ENCODE peak calls at places on chromosomes 5 and 9, in six cellular contexts. V, A, X, T, P and W are unnamed samples.

GRCh38 chr9:127721391-127721821 is 5.5 kb downstream of the TTC16 start:
- DNase-seq in A (peak), X (no peak), V (no peak), P (no peak), T (no peak), W (no peak)

GRCh38 chr9:98375138-98375726 is 119.8 kb upstream of the TBC1D2 start:
- DNase-seq in P (no peak), V (no peak), A (no peak), X (no peak), T (no peak), W (no peak)

GRCh38 chr9:98775831-98776441 is 20.4 kb downstream of the ANKS6 start:
- DNase-seq in T (peak), V (peak), P (peak), A (no peak), X (peak), W (peak)

GRCh38 chr9:117092582-117092981 is 322.3 kb downstream of the ASTN2 start:
- DNase-seq in A (no peak), P (no peak), T (no peak), X (no peak), V (no peak), W (no peak)

GRCh38 chr9:109101810-109102209 is 17.9 kb downstream of the TMEM245 start:
- DNase-seq in A (no peak), P (no peak), T (no peak), X (peak), V (peak), W (peak)

GRCh38 chr5:8457187-8458037 is 588.5 kb downstream of the MTRR start:
- DNase-seq in P (peak), X (peak), T (peak), A (peak), V (peak), W (peak)

GRCh38 chr9:1982074-1982473 is 33.1 kb upstream of the SMARCA2 start:
- DNase-seq in T (no peak), A (no peak), X (no peak), V (peak), P (no peak), W (no peak)

GRCh38 chr9:134770972-134771971 is 109.3 kb upstream of the FCN2 start:
- DNase-seq in X (peak), V (no peak), A (no peak), P (no peak), T (no peak), W (peak)

GRCh38 chr9:69919461-69920061 is 98.9 kb downstream of the CFAP95 start:
- DNase-seq in P (peak), A (no peak), X (peak), T (peak), V (no peak), W (peak)

GRCh38 chr9:93304574-93305496 is 120.9 kb downstream of the WNK2 start:
- DNase-seq in V (no peak), T (no peak), A (peak), X (peak), P (peak), W (no peak)

GRCh38 chr5:112772095-112772494 is 34.4 kb downstream of the APC start:
- DNase-seq in V (no peak), X (no peak), T (no peak), P (no peak), A (no peak), W (no peak)

GRCh38 chr5:62600560-62601252 is 22.1 kb downstream of the LRRC70 start:
- DNase-seq in T (no peak), A (no peak), P (no peak), X (no peak), V (no peak), W (no peak)
- TF ChIP-seq CTCF in T (no peak), A (no peak), P (no peak), X (no peak), V (no peak), W (no peak)

GRCh38 chr9:90420714-90421513 is 221.7 kb downstream of the DIRAS2 start:
- DNase-seq in X (no peak), V (no peak), T (no peak), A (no peak), P (no peak), W (no peak)

GRCh38 chr9:90421786-90422185 is 220.8 kb downstream of the DIRAS2 start:
- DNase-seq in V (no peak), P (no peak), A (no peak), T (no peak), X (no peak), W (no peak)

GRCh38 chr9:90423661-90424193 is 218.9 kb downstream of the DIRAS2 start:
- DNase-seq in V (no peak), P (no peak), X (no peak), T (no peak), A (no peak), W (no peak)

GRCh38 chr9:90420211-90420610 is 222.4 kb downstream of the DIRAS2 start:
- DNase-seq in P (no peak), X (no peak), A (no peak), V (no peak), T (no peak), W (no peak)
- TF ChIP-seq CTCF in P (no peak), X (no peak), A (no peak), V (no peak), T (no peak), W (no peak)

DNA sequence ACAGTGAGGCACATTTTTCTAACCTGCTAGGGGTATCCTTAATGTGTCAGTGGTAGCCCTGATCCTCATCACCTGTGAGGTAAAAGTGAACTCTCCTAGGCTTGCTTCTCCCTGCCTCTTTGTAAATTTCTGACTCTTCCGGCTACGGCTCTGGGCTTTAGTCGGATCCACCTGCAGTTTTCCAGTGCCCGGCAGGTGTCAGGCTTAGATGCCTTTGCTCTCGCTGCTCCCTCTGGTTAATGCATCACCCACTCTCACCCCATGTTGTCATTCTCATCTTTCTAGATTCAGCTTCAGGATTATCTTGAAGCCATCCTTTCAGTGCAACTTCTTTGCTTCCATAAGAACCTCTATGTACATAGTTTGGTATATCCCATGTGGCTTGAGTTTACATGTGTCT is 3.6 kb downstream of the CEP78 start:
- DNase-seq in P (no peak), T (no peak), X (no peak), V (no peak), A (no peak), W (no peak)
- TF ChIP-seq CTCF in P (no peak), T (no peak), X (no peak), V (no peak), A (peak), W (no peak)

DNA sequence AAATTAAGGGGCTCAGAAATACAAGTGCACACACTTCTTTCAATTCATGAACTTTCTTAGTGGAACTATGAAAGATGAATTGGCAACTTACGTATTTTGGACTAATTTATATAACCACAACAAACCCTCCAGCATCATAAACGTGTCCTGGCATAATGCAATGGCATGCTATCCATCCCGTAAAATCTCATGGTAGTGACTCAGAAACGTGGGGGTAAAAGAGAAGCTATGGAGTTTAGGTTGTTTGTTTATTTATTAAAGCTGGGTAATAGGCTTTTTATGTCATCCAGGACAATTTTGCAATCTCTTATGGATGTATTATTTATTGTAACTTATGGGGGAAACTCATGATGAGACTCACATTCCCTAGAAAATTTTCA is 106.3 kb downstream of the GDA start:
- DNase-seq in T (no peak), P (no peak), X (no peak), V (no peak), A (no peak), W (no peak)
- TF ChIP-seq CTCF in T (no peak), P (no peak), X (no peak), V (no peak), A (no peak), W (no peak)

GRCh38 chr9:111034146-111034545 is 4.1 kb downstream of the LPAR1 start:
- DNase-seq in X (no peak), T (no peak), V (no peak), A (no peak), P (no peak), W (no peak)

GRCh38 chr9:111034573-111035539 is 3.4 kb downstream of the LPAR1 start:
- DNase-seq in T (no peak), X (no peak), V (no peak), P (no peak), A (no peak), W (no peak)

GRCh38 chr9:111036946-111037743 is 1.1 kb downstream of the LPAR1 start:
- DNase-seq in A (no peak), T (no peak), P (no peak), X (no peak), V (no peak), W (peak)

GRCh38 chr9:111037744-111038335 is 430 bp downstream of the LPAR1 start:
- DNase-seq in P (peak), T (no peak), A (peak), X (peak), V (peak), W (peak)

DNA sequence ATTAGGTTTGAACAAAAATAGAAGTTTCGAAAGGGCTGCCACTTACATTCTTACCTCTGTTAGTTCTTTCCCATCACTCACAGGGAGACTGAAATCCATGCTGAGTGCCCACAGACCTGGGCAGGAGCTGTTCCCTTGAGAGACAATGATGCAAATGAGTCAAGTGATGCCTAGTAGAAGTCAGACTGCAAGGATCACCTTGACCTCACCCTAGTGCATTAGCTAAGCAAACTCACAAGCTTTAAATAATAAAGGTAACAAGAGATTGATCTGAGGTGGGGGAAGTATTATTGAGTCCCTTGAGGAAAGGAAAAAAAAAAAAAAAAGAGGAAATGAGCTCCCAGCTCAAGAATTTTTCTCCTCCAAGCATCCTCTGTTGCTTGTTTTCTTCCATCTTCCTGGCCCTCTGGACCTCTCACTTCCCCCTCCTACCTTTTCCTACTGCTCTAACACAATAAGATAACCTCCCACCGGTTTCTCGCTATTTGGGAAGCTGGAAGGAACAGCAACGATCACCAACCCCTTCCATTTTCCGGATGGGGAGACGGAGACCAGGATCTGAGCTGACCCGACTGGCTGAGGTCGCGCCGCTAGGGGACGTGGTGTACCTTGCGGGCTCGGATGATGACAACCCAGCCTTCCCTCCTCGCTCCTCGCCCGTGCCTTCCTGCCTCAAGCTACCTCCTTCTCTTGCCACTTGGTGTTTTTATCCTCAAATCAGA is 2.0 kb downstream of the LPAR1 start:
- DNase-seq in P (peak), V (no peak), X (no peak), A (peak), T (no peak), W (no peak)
- TF ChIP-seq CTCF in P (peak), V (peak), X (peak), A (peak), T (peak), W (no peak)

DNA sequence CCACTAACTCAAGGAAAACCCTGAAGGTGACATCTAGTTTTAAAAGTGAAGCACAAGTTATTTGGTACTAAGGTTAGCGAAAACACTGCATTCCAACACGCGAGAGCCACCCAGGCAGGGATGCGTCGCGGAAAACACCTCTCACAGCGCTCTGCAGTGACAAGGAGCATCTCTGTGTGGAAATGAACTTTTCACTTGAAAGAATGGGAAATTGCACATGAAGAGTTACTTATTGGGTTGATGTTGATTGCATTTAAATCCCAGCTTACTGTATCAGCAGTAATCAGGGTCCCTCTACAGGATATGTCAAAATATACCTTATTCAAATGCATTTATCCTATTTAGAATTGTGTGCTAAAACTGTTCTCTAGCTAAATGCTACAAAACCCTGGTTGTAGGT is 144.4 kb downstream of the BNC2 start:
- DNase-seq in T (no peak), A (no peak), V (no peak), X (no peak), P (no peak), W (no peak)
- TF ChIP-seq CTCF in T (peak), A (no peak), V (no peak), X (no peak), P (peak), W (no peak)

DNA sequence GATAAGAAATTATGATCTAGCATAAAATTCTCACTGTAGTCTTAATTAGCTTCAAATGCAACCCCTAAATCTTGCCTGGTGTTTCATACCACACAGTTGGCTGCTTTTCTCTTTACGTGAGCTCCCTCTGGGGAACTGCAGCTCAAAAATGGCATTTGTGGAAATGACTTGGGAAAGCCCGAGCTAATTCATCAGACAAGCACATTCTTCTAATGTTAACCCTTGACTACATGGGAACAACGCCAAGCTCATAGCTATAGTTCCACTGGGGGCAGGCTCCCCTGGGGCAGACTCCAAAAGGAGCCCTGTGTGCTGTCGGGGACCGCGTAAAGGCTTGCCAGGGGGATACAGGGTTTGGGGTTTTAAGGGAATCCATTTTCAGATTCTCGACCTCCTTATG is 301.3 kb upstream of the DAP start:
- DNase-seq in P (no peak), V (no peak), X (no peak), A (no peak), T (no peak), W (no peak)
- TF ChIP-seq CTCF in P (no peak), V (no peak), X (no peak), A (no peak), T (no peak), W (no peak)

GRCh38 chr5:150353395-150353675 is 4.2 kb upstream of the TCOF1 start:
- DNase-seq in X (no peak), A (peak), T (no peak), V (no peak), P (no peak), W (no peak)
- TF ChIP-seq CTCF in X (no peak), A (no peak), T (peak), V (no peak), P (no peak), W (no peak)

GRCh38 chr5:131147258-131147657 is 17.8 kb downstream of the HINT1 start:
- DNase-seq in V (no peak), X (no peak), P (no peak), T (no peak), A (no peak), W (no peak)

GRCh38 chr5:131150408-131150807 is 14.6 kb downstream of the HINT1 start:
- DNase-seq in X (no peak), T (no peak), V (no peak), P (no peak), A (no peak), W (no peak)

GRCh38 chr5:131142970-131143617 is 22.0 kb downstream of the HINT1 start:
- DNase-seq in A (no peak), V (no peak), X (no peak), P (no peak), T (no peak), W (no peak)

GRCh38 chr5:131151216-131151615 is 13.8 kb downstream of the HINT1 start:
- DNase-seq in X (no peak), T (no peak), A (no peak), P (no peak), V (no peak), W (no peak)

GRCh38 chr5:131148835-131149234 is 16.2 kb downstream of the HINT1 start:
- DNase-seq in P (no peak), A (no peak), X (no peak), T (no peak), V (no peak), W (no peak)
- TF ChIP-seq CTCF in P (no peak), A (no peak), X (no peak), T (no peak), V (no peak), W (no peak)